ENCODE peak calls at places on chromosomes 3 and 15, in ten cellular contexts. One of them, this sample, is unnamed.

GRCh38 chr3:48214225-48214624 is 9.1 kb upstream of the CAMP start:
- DNase-seq in A549: no peak
- DNase-seq in neural progenitor cell: no peak
- DNase-seq in MCF 10A: no peak
- DNase-seq in CD4-positive, alpha-beta T cell: no peak
- DNase-seq in PC-3: no peak
- DNase-seq in bronchial epithelial cell: no peak
- DNase-seq in right atrium auricular region: no peak
- DNase-seq in choroid plexus epithelial cell: no peak
- DNase-seq in WERI-Rb-1: no peak
- DNase-seq in this sample: no peak

GRCh38 chr15:77856718-77857346 is 220.7 kb downstream of the TBC1D2B start:
- DNase-seq in A549: no peak
- DNase-seq in CD4-positive, alpha-beta T cell: no peak
- DNase-seq in MCF 10A: peak; percentile 52
- DNase-seq in neural progenitor cell: no peak
- DNase-seq in PC-3: no peak
- DNase-seq in right atrium auricular region: no peak
- DNase-seq in bronchial epithelial cell: peak; percentile 12
- DNase-seq in WERI-Rb-1: no peak
- DNase-seq in choroid plexus epithelial cell: no peak
- DNase-seq in this sample: no peak

GRCh38 chr15:67574981-67575632 is 32.6 kb downstream of the MAP2K5 start:
- DNase-seq in PC-3: no peak
- DNase-seq in MCF 10A: no peak
- DNase-seq in right atrium auricular region: no peak
- DNase-seq in neural progenitor cell: peak; percentile 52
- DNase-seq in A549: no peak
- DNase-seq in choroid plexus epithelial cell: no peak
- DNase-seq in WERI-Rb-1: no peak
- DNase-seq in bronchial epithelial cell: no peak
- DNase-seq in CD4-positive, alpha-beta T cell: no peak
- DNase-seq in this sample: no peak

GRCh38 chr3:175432338-175433025 is 573.3 kb downstream of the NAALADL2 start:
- DNase-seq in PC-3: no peak
- DNase-seq in MCF 10A: peak; percentile 15
- DNase-seq in right atrium auricular region: no peak
- DNase-seq in neural progenitor cell: no peak
- DNase-seq in choroid plexus epithelial cell: peak; percentile 35
- DNase-seq in bronchial epithelial cell: peak; percentile 12
- DNase-seq in WERI-Rb-1: no peak
- DNase-seq in CD4-positive, alpha-beta T cell: no peak
- DNase-seq in A549: no peak
- DNase-seq in this sample: no peak

GRCh38 chr15:58761010-58761388 is 10.1 kb upstream of the MINDY2 start:
- DNase-seq in neural progenitor cell: no peak
- DNase-seq in choroid plexus epithelial cell: no peak
- DNase-seq in PC-3: no peak
- DNase-seq in CD4-positive, alpha-beta T cell: no peak
- DNase-seq in A549: no peak
- DNase-seq in bronchial epithelial cell: no peak
- DNase-seq in MCF 10A: no peak
- DNase-seq in WERI-Rb-1: no peak
- DNase-seq in right atrium auricular region: no peak
- DNase-seq in this sample: no peak

GRCh38 chr15:73753250-73754130 is at the start of gene INSYN1:
- DNase-seq in WERI-Rb-1: peak; percentile 54
- DNase-seq in A549: peak; percentile 19
- DNase-seq in right atrium auricular region: no peak
- DNase-seq in neural progenitor cell: peak; percentile 65
- DNase-seq in bronchial epithelial cell: no peak
- DNase-seq in choroid plexus epithelial cell: peak; percentile 48
- DNase-seq in PC-3: no peak
- DNase-seq in CD4-positive, alpha-beta T cell: no peak
- DNase-seq in MCF 10A: no peak
- DNase-seq in this sample: no peak

GRCh38 chr3:89216021-89216739 is 108.8 kb downstream of the EPHA3 start:
- DNase-seq in CD4-positive, alpha-beta T cell: no peak
- DNase-seq in right atrium auricular region: no peak
- DNase-seq in MCF 10A: no peak
- DNase-seq in A549: no peak
- DNase-seq in WERI-Rb-1: no peak
- DNase-seq in bronchial epithelial cell: no peak
- DNase-seq in neural progenitor cell: no peak
- DNase-seq in PC-3: no peak
- DNase-seq in choroid plexus epithelial cell: peak; percentile 56
- DNase-seq in this sample: no peak

GRCh38 chr3:33089515-33089914 is 7.4 kb downstream of the GLB1 start:
- DNase-seq in A549: no peak
- DNase-seq in bronchial epithelial cell: no peak
- DNase-seq in WERI-Rb-1: no peak
- DNase-seq in PC-3: no peak
- DNase-seq in choroid plexus epithelial cell: no peak
- DNase-seq in CD4-positive, alpha-beta T cell: no peak
- DNase-seq in right atrium auricular region: no peak
- DNase-seq in MCF 10A: no peak
- DNase-seq in neural progenitor cell: no peak
- DNase-seq in this sample: no peak

GRCh38 chr3:25284249-25284648 is 143.8 kb upstream of the RARB start:
- DNase-seq in choroid plexus epithelial cell: no peak
- DNase-seq in MCF 10A: peak; percentile 3
- DNase-seq in CD4-positive, alpha-beta T cell: no peak
- DNase-seq in WERI-Rb-1: no peak
- DNase-seq in PC-3: peak; percentile 31
- DNase-seq in bronchial epithelial cell: no peak
- DNase-seq in A549: no peak
- DNase-seq in neural progenitor cell: no peak
- DNase-seq in right atrium auricular region: no peak
- DNase-seq in this sample: no peak

GRCh38 chr3:174358252-174358651 is 500.9 kb upstream of the NAALADL2 start:
- DNase-seq in right atrium auricular region: no peak
- DNase-seq in choroid plexus epithelial cell: no peak
- DNase-seq in A549: no peak
- DNase-seq in WERI-Rb-1: no peak
- DNase-seq in CD4-positive, alpha-beta T cell: no peak
- DNase-seq in neural progenitor cell: no peak
- DNase-seq in MCF 10A: no peak
- DNase-seq in PC-3: peak; percentile 43
- DNase-seq in bronchial epithelial cell: no peak
- DNase-seq in this sample: no peak

GRCh38 chr15:55770808-55771207 is 27.9 kb upstream of the PRTG start:
- DNase-seq in bronchial epithelial cell: no peak
- DNase-seq in neural progenitor cell: no peak
- DNase-seq in PC-3: no peak
- DNase-seq in WERI-Rb-1: peak; percentile 52
- DNase-seq in choroid plexus epithelial cell: peak; percentile 39
- DNase-seq in right atrium auricular region: no peak
- DNase-seq in A549: no peak
- DNase-seq in CD4-positive, alpha-beta T cell: no peak
- DNase-seq in MCF 10A: no peak
- DNase-seq in this sample: no peak

GRCh38 chr3:195757371-195757770 is 36.6 kb downstream of the MUC20 start:
- DNase-seq in MCF 10A: no peak
- DNase-seq in A549: no peak
- DNase-seq in CD4-positive, alpha-beta T cell: no peak
- DNase-seq in neural progenitor cell: no peak
- DNase-seq in PC-3: no peak
- DNase-seq in WERI-Rb-1: no peak
- DNase-seq in choroid plexus epithelial cell: no peak
- DNase-seq in bronchial epithelial cell: no peak
- DNase-seq in right atrium auricular region: no peak
- DNase-seq in this sample: no peak

GRCh38 chr15:57594479-57594878 is 2.8 kb downstream of the MYZAP start:
- DNase-seq in choroid plexus epithelial cell: no peak
- DNase-seq in MCF 10A: no peak
- DNase-seq in bronchial epithelial cell: no peak
- DNase-seq in CD4-positive, alpha-beta T cell: no peak
- DNase-seq in right atrium auricular region: no peak
- DNase-seq in PC-3: peak; percentile 40
- DNase-seq in WERI-Rb-1: no peak
- DNase-seq in A549: no peak
- DNase-seq in neural progenitor cell: no peak
- DNase-seq in this sample: no peak

GRCh38 chr15:62972814-62973213 is 69.7 kb upstream of the TPM1 start:
- DNase-seq in WERI-Rb-1: no peak
- DNase-seq in neural progenitor cell: no peak
- DNase-seq in right atrium auricular region: no peak
- DNase-seq in CD4-positive, alpha-beta T cell: no peak
- DNase-seq in PC-3: peak; percentile 62
- DNase-seq in choroid plexus epithelial cell: peak; percentile 49
- DNase-seq in bronchial epithelial cell: peak; percentile 91
- DNase-seq in A549: peak; percentile 58
- DNase-seq in MCF 10A: peak; percentile 93
- DNase-seq in this sample: no peak

GRCh38 chr15:62618432-62618831 is 424.1 kb upstream of the TPM1 start:
- DNase-seq in PC-3: peak; percentile 81
- DNase-seq in bronchial epithelial cell: peak; percentile 80
- DNase-seq in WERI-Rb-1: no peak
- DNase-seq in right atrium auricular region: no peak
- DNase-seq in A549: no peak
- DNase-seq in MCF 10A: peak; percentile 45
- DNase-seq in CD4-positive, alpha-beta T cell: no peak
- DNase-seq in neural progenitor cell: no peak
- DNase-seq in choroid plexus epithelial cell: peak; percentile 67
- DNase-seq in this sample: no peak

GRCh38 chr15:69275933-69276565 is 22.7 kb upstream of the PAQR5 start:
- DNase-seq in WERI-Rb-1: no peak
- DNase-seq in choroid plexus epithelial cell: peak; percentile 42
- DNase-seq in MCF 10A: no peak
- DNase-seq in neural progenitor cell: no peak
- DNase-seq in A549: no peak
- DNase-seq in right atrium auricular region: no peak
- DNase-seq in CD4-positive, alpha-beta T cell: no peak
- DNase-seq in bronchial epithelial cell: no peak
- DNase-seq in PC-3: no peak
- DNase-seq in this sample: no peak

GRCh38 chr3:101879623-101880284 is 30.4 kb downstream of the NFKBIZ start:
- DNase-seq in bronchial epithelial cell: no peak
- DNase-seq in neural progenitor cell: no peak
- DNase-seq in MCF 10A: no peak
- DNase-seq in right atrium auricular region: no peak
- DNase-seq in PC-3: no peak
- DNase-seq in choroid plexus epithelial cell: no peak
- DNase-seq in WERI-Rb-1: no peak
- DNase-seq in A549: no peak
- DNase-seq in CD4-positive, alpha-beta T cell: no peak
- DNase-seq in this sample: no peak
- TF ChIP-seq CTCF in bronchial epithelial cell: no peak
- TF ChIP-seq CTCF in neural progenitor cell: no peak
- TF ChIP-seq CTCF in MCF 10A: no peak
- TF ChIP-seq CTCF in right atrium auricular region: no peak
- TF ChIP-seq CTCF in PC-3: no peak
- TF ChIP-seq CTCF in choroid plexus epithelial cell: no peak
- TF ChIP-seq CTCF in WERI-Rb-1: no peak
- TF ChIP-seq CTCF in A549: no peak
- TF ChIP-seq CTCF in CD4-positive, alpha-beta T cell: no peak
- TF ChIP-seq CTCF in this sample: no peak

DNA sequence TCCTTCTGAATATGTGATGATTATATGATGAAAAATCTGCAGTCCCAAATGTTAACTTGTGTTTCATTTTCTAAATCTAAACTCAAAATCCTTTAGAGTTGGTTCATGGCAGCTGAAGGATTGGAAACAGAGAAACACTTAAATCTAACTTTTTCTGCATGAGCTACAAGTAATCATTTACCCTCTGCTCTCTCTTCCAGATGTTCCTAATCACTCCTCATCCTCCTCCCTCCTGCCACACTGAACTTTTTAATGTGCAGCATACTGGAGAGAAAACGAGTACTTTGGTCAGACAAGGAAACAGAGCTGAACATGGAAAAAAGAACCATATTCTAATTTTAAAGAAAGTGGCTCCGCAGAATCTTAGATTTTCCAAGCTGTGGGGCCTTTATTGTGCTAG is 321.2 kb upstream of the COL8A1 start:
- DNase-seq in choroid plexus epithelial cell: no peak
- DNase-seq in A549: no peak
- DNase-seq in CD4-positive, alpha-beta T cell: no peak
- DNase-seq in WERI-Rb-1: no peak
- DNase-seq in neural progenitor cell: no peak
- DNase-seq in right atrium auricular region: no peak
- DNase-seq in PC-3: no peak
- DNase-seq in bronchial epithelial cell: no peak
- DNase-seq in MCF 10A: no peak
- DNase-seq in this sample: no peak
- TF ChIP-seq CTCF in choroid plexus epithelial cell: no peak
- TF ChIP-seq CTCF in A549: no peak
- TF ChIP-seq CTCF in CD4-positive, alpha-beta T cell: no peak
- TF ChIP-seq CTCF in WERI-Rb-1: no peak
- TF ChIP-seq CTCF in neural progenitor cell: no peak
- TF ChIP-seq CTCF in right atrium auricular region: no peak
- TF ChIP-seq CTCF in PC-3: no peak
- TF ChIP-seq CTCF in bronchial epithelial cell: no peak
- TF ChIP-seq CTCF in MCF 10A: no peak
- TF ChIP-seq CTCF in this sample: no peak

DNA sequence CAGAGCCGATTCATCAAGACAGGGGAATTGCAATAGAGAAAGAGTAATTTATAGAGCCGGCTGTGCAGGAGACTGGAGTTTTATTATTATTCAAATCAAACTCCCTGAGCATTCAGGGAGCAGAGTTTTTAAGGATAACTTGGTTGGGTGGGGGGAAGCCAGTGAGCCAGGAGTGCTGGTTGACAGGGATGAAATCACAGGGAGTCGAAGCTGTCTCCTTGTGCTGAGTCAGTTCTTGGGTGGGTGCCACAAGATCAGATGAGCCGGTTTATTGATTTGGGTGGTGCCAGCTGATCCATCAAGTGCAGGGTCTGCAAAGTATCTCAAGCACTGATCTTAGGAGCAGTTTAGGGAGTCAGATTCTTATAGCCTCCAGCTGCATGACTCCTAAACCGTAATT is 95.4 kb upstream of the CCDC80 start:
- DNase-seq in WERI-Rb-1: no peak
- DNase-seq in MCF 10A: no peak
- DNase-seq in A549: no peak
- DNase-seq in neural progenitor cell: no peak
- DNase-seq in CD4-positive, alpha-beta T cell: no peak
- DNase-seq in bronchial epithelial cell: no peak
- DNase-seq in choroid plexus epithelial cell: no peak
- DNase-seq in right atrium auricular region: no peak
- DNase-seq in PC-3: no peak
- DNase-seq in this sample: no peak
- TF ChIP-seq CTCF in WERI-Rb-1: no peak
- TF ChIP-seq CTCF in MCF 10A: no peak
- TF ChIP-seq CTCF in A549: no peak
- TF ChIP-seq CTCF in neural progenitor cell: no peak
- TF ChIP-seq CTCF in CD4-positive, alpha-beta T cell: no peak
- TF ChIP-seq CTCF in bronchial epithelial cell: no peak
- TF ChIP-seq CTCF in choroid plexus epithelial cell: no peak
- TF ChIP-seq CTCF in right atrium auricular region: no peak
- TF ChIP-seq CTCF in PC-3: no peak
- TF ChIP-seq CTCF in this sample: no peak

DNA sequence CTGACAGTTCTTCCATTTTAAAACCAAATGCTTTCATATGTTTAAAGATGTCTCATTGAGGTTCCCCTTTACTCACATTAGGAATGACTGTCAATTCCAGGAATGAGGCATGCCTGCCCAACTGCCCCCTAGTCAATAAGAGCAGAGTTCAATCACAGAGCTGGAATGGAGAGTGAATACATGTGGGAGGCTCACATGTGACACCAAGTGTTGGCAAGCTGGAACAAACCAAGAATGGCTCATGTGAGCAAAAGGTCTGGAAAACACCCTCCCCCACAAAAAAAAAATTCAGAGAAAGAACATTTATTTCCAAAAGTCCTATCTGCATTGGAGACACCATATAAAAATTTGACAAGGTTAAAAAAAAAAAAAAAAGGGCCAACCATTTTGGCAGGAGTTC is 3.7 kb downstream of the PBRM1 start:
- DNase-seq in PC-3: peak; percentile 91
- DNase-seq in WERI-Rb-1: peak; percentile 47
- DNase-seq in CD4-positive, alpha-beta T cell: no peak
- DNase-seq in A549: no peak
- DNase-seq in bronchial epithelial cell: peak; percentile 86
- DNase-seq in choroid plexus epithelial cell: peak; percentile 90
- DNase-seq in MCF 10A: peak; percentile 64
- DNase-seq in right atrium auricular region: no peak
- DNase-seq in neural progenitor cell: peak; percentile 27
- DNase-seq in this sample: no peak
- TF ChIP-seq CTCF in PC-3: peak; percentile 56
- TF ChIP-seq CTCF in WERI-Rb-1: peak; percentile 61
- TF ChIP-seq CTCF in CD4-positive, alpha-beta T cell: no peak
- TF ChIP-seq CTCF in A549: peak; percentile 21
- TF ChIP-seq CTCF in bronchial epithelial cell: peak; percentile 30
- TF ChIP-seq CTCF in choroid plexus epithelial cell: no peak
- TF ChIP-seq CTCF in MCF 10A: peak; percentile 10
- TF ChIP-seq CTCF in right atrium auricular region: peak; percentile 11
- TF ChIP-seq CTCF in neural progenitor cell: no peak
- TF ChIP-seq CTCF in this sample: no peak

This sample was measured in natural killer cell.